ENCODE peak calls at places on chromosomes 12 and 14, in five cellular contexts. J is SJCRH30, G is stomach, W is GM23248, P is cardiac muscle cell. F is an unnamed sample. For H3K4me1 and H3K27me3, the result is how much of the 10 kb centered on the place peaks cover.

GRCh38 chr14:53955671-53956426 is 776 bp downstream of the BMP4 start:
- DNase-seq in P (peak), W (peak), J (no peak), G (peak), F (no peak)

GRCh38 chr12:95072900-95073697 is at the start of gene NR2C1:
- DNase-seq in W (peak), J (peak), P (peak), G (peak), F (peak)

GRCh38 chr12:104792570-104792969 is 165.5 kb downstream of the SLC41A2 start:
- DNase-seq in J (no peak), G (no peak), P (peak), W (peak), F (no peak)

GRCh38 chr12:106576848-106577247 is 6.0 kb upstream of the RFX4 start:
- DNase-seq in P (no peak), J (no peak), G (no peak), W (no peak), F (no peak)

GRCh38 chr14:90558041-90558982 is 161.5 kb downstream of the CALM1 start:
- DNase-seq in W (no peak), J (no peak), G (peak), P (no peak), F (no peak)

GRCh38 chr12:12387521-12387920 is 30.6 kb downstream of the BORCS5 start:
- DNase-seq in P (no peak), G (no peak), W (peak), J (no peak), F (no peak)

GRCh38 chr12:91620949-91621348 is 438.3 kb upstream of the DCN start:
- DNase-seq in W (no peak), G (no peak), J (no peak), P (peak), F (no peak)

GRCh38 chr12:111429760-111430417 is 24.2 kb downstream of the SH2B3 start:
- DNase-seq in P (no peak), G (no peak), W (no peak), J (no peak), F (peak)

GRCh38 chr12:71438670-71439361 is 782 bp upstream of the LGR5 start:
- DNase-seq in P (peak), J (no peak), W (peak), G (no peak), F (no peak)

GRCh38 chr14:20836668-20837338 is 34.2 kb upstream of the RNASE1 start:
- DNase-seq in J (no peak), G (peak), W (peak), P (peak), F (no peak)

GRCh38 chr14:91216731-91217226 is 27.7 kb downstream of the GPR68 start:
- DNase-seq in J (no peak), P (no peak), G (no peak), W (no peak), F (no peak)

GRCh38 chr14:72902802-72903530 is 9.1 kb upstream of the DPF3 start:
- DNase-seq in G (no peak), W (peak), J (no peak), P (no peak), F (no peak)

GRCh38 chr12:113135178-113136127 is at the start of gene RASAL1:
- DNase-seq in J (no peak), P (peak), W (no peak), G (peak), F (peak)

GRCh38 chr14:105495101-105495989 is 4.3 kb downstream of the TEDC1 start:
- DNase-seq in W (no peak), J (peak), P (no peak), G (no peak), F (no peak)

GRCh38 chr14:99598774-99599173 is 5.2 kb downstream of the CCDC85C start:
- DNase-seq in W (no peak), J (no peak), G (no peak), P (no peak), F (no peak)

GRCh38 chr12:127728285-127728684 is 538.7 kb upstream of the TMEM132C start:
- DNase-seq in P (no peak), J (no peak), G (no peak), W (peak), F (no peak)

GRCh38 chr14:101840649-101841365 is 79.3 kb downstream of the PPP2R5C start:
- DNase-seq in W (no peak), J (no peak), P (no peak), G (no peak), F (no peak)

GRCh38 chr14:49907186-49907585 is 14.3 kb downstream of the ARF6 start:
- DNase-seq in W (no peak), P (no peak), G (no peak), J (no peak), F (no peak)

GRCh38 chr12:124025661-124026060 is 52.6 kb downstream of the ZNF664 start:
- DNase-seq in G (no peak), P (peak), W (no peak), J (no peak), F (no peak)

GRCh38 chr12:122929812-122930211 is 33.9 kb upstream of the VPS37B start:
- DNase-seq in J (no peak), P (no peak), G (no peak), W (no peak), F (no peak)

GRCh38 chr14:67477926-67478915 is 10.3 kb downstream of the TMEM229B start:
- DNase-seq in P (no peak), G (no peak), W (no peak), J (no peak), F (no peak)

GRCh38 chr12:67885370-67886169 is 103.7 kb upstream of the IFNG-AS1 start:
- DNase-seq in P (no peak), J (no peak), W (peak), G (no peak), F (no peak)

GRCh38 chr12:94149781-94150482 is 1.6 kb downstream of the PLXNC1 start:
- DNase-seq in J (no peak), P (peak), G (peak), W (peak), F (no peak)

GRCh38 chr14:34857689-34858449 is 17.3 kb downstream of the BAZ1A start:
- DNase-seq in J (no peak), G (no peak), P (no peak), W (no peak), F (no peak)

GRCh38 chr12:40646891-40647290 is 45.3 kb upstream of the CNTN1 start:
- DNase-seq in P (no peak), J (no peak), G (no peak), W (no peak), F (no peak)

GRCh38 chr14:104422301-104423223 is 157.0 kb upstream of the C14orf180 start:
- DNase-seq in P (no peak), W (no peak), J (no peak), G (peak), F (no peak)

GRCh38 chr12:124906606-124907261 is 7.7 kb downstream of the UBC start:
- DNase-seq in P (peak), J (peak), W (peak), G (peak), F (peak)

DNA sequence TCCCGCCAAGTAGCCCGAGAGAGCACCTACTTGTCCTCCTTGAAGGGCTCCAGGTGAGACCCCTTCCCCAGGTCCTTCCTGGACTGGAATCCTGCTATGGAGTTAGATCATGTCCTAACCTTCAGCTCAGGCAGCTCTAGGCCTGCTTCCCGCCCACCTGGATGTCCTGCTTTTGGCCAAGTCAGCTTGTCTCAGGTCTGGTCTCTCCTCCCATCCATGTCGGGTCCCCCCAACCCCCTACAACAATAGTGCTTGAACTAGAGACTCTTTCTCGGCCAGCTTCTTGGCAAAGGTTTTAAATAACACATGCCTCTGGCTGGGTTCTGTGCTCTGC is 3.6 kb downstream of the NAB2 start:
- DNase-seq in J (no peak), W (no peak), G (no peak), P (no peak), F (no peak)
- H3K27ac ChIP-seq in J (no peak), W (peak), G (peak), P (no peak), F (no peak)

GRCh38 chr12:131494141-131494733 is 216.7 kb upstream of the SFSWAP start:
- DNase-seq in G (no peak), J (no peak), P (no peak), W (no peak), F (no peak)

GRCh38 chr12:131493068-131493826 is 217.6 kb upstream of the SFSWAP start:
- DNase-seq in P (no peak), J (no peak), W (no peak), G (no peak), F (no peak)

GRCh38 chr12:131491887-131492490 is 218.9 kb upstream of the SFSWAP start:
- DNase-seq in G (no peak), P (no peak), W (no peak), J (no peak), F (no peak)

GRCh38 chr12:131491155-131491554 is 219.7 kb upstream of the SFSWAP start:
- DNase-seq in P (no peak), W (no peak), J (no peak), G (no peak), F (no peak)

GRCh38 chr12:131494741-131495524 is 216.0 kb upstream of the SFSWAP start:
- DNase-seq in P (no peak), J (no peak), W (no peak), G (no peak), F (no peak)
- H3K4me1 ChIP-seq in P (under half), J (under half), W (under half), G (under half), F (under half)

DNA sequence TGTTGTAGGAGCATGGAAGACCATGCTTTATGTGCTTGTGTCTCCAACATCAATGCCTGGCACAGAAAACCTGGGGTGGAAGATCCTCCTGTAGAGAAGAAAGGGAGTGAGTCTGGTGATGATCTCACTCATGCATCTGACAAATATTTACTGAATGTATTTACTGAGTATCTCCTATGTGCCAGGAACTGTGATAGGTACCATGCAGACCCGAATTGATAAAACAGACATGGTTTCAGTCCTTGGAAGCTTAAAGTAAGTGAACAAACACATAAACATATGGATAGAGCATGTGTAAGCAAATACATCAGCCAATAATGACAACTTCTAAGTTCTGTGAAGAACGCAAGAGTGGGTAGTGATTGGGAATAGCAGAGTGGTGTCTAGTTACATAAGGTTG is 117.0 kb upstream of the CCDC198 start:
- DNase-seq in G (no peak), J (no peak), W (no peak), P (no peak), F (no peak)
- H3K27me3 ChIP-seq in G (under half), J (under half), W (under half), P (under half), F (under half)

GRCh38 chr12:114529956-114530355 is 124.0 kb upstream of the TBX5 start:
- DNase-seq in G (no peak), J (no peak), P (no peak), W (peak), F (no peak)
- H3K27ac ChIP-seq in G (no peak), J (no peak), P (no peak), W (no peak), F (no peak)

DNA sequence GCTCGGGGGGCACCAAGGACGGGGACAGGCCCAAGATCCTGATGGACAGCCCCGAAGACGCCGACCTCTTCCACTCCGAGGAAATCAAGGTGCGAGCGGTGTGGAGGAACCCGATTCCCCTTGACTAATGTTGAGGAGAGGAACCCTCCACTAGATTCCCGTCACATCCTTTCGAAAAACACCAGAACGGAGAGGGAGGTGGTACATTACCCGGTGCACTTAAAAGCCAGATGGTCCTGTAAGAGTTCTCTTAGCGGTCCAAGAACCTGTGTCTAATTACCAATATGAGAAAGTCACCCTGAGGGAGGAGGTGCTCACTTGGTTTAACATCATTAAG is 350 bp downstream of the PRKAB1 start:
- DNase-seq in J (no peak), W (peak), P (no peak), G (no peak), F (no peak)
- H3K4me1 ChIP-seq in J (under half), W (under half), P (under half), G (under half), F (under half)

GRCh38 chr14:76856769-76857168 is 30.6 kb downstream of the LRRC74A start:
- DNase-seq in W (no peak), G (no peak), J (no peak), P (no peak), F (no peak)
- H3K27me3 ChIP-seq in W (under half), G (under half), J (under half), P (under half), F (under half)

DNA sequence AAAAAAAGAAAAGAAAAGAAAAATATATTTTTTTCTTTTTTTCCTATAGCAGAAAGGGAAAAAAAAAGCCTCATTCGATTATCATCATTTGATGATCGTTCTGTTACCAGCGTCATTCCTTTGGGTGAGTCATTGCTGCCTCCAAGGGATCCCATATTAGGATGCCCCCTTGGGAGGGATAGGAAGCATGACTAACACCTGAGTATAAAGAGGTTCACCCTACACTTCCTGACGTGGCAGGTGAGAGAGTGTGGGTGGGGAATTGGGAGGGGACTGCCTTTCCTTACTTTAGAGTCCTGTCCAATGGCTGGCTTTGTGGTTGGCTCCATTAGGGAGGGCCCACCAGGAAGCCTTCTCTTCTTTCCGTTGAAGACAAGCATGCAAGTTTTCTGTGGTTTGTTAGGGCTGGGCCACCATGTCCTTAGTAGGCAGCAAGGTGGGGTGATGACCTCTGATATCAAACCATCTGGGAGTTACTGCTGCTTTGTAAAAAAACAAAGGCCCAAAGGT is 56.1 kb upstream of the FUT8 start:
- DNase-seq in P (no peak), J (no peak), G (peak), W (peak), F (no peak)
- H3K27ac ChIP-seq in P (no peak), J (no peak), G (peak), W (peak), F (no peak)